ENCODE peak calls at places on chromosomes 5 and 9, in eight cellular contexts. E, C, W, A, S, G, V and O are unnamed samples.

GRCh38 chr9:87872079-87872624 is 10.5 kb upstream of the SPATA31E1 start:
- DNase-seq in W (no peak), G (no peak), E (no peak), V (no peak), A (no peak), C (no peak), S (no peak), O (peak)

GRCh38 chr5:142219146-142219545 is 105.7 kb downstream of the SPRY4 start:
- DNase-seq in E (no peak), S (no peak), V (no peak), A (no peak), G (no peak), C (no peak), W (no peak), O (no peak)

GRCh38 chr9:121734465-121734864 is 83.0 kb downstream of the DAB2IP start:
- DNase-seq in S (no peak), A (no peak), C (no peak), G (no peak), E (no peak), V (no peak), W (no peak), O (no peak)

GRCh38 chr5:174082286-174082685 is 36.8 kb downstream of the NSG2 start:
- DNase-seq in E (no peak), S (no peak), A (no peak), V (no peak), G (no peak), W (no peak), C (no peak), O (no peak)

GRCh38 chr5:122295138-122295537 is 16.9 kb upstream of the SNCAIP start:
- DNase-seq in V (no peak), W (no peak), S (no peak), E (peak), A (peak), G (no peak), C (no peak), O (no peak)

GRCh38 chr9:137380171-137380570 is 42.8 kb downstream of the EXD3 start:
- DNase-seq in C (no peak), E (no peak), A (no peak), G (no peak), S (no peak), W (no peak), V (no peak), O (no peak)

GRCh38 chr5:132059043-132059695 is 1.3 kb upstream of the IL3 start:
- DNase-seq in V (no peak), C (no peak), A (no peak), S (no peak), E (no peak), W (no peak), G (no peak), O (peak)

GRCh38 chr9:94705162-94705712 is 21.3 kb upstream of the AOPEP start:
- DNase-seq in C (no peak), W (no peak), E (no peak), G (no peak), V (no peak), A (no peak), S (no peak), O (no peak)

GRCh38 chr5:51371052-51371451 is 12.2 kb upstream of the ISL1 start:
- DNase-seq in A (no peak), W (no peak), S (no peak), V (no peak), G (no peak), E (no peak), C (no peak), O (no peak)

GRCh38 chr5:172872997-172873491 is 39.0 kb downstream of the ERGIC1 start:
- DNase-seq in S (peak), V (no peak), C (no peak), A (no peak), W (no peak), E (peak), G (no peak), O (no peak)

GRCh38 chr5:42230839-42231238 is 192.4 kb upstream of the GHR start:
- DNase-seq in W (no peak), A (no peak), S (no peak), G (no peak), E (no peak), C (no peak), V (no peak), O (no peak)

GRCh38 chr9:4490705-4491620 is 695 bp downstream of the SLC1A1 start:
- DNase-seq in C (peak), A (peak), E (peak), W (no peak), G (peak), V (peak), S (no peak), O (no peak)

GRCh38 chr9:89109666-89110065 is 69.0 kb downstream of the SHC3 start:
- DNase-seq in S (no peak), A (no peak), G (no peak), C (no peak), W (no peak), V (no peak), E (no peak), O (no peak)

GRCh38 chr9:96258967-96259366 is 43.0 kb downstream of the HSD17B3 start:
- DNase-seq in G (no peak), A (no peak), W (no peak), V (no peak), S (no peak), E (no peak), C (no peak), O (no peak)

GRCh38 chr5:138953370-138954256 is 78.5 kb upstream of the LRRTM2 start:
- DNase-seq in S (peak), E (peak), A (no peak), C (peak), V (peak), W (peak), G (peak), O (peak)